ENCODE peak calls at places on chromosomes 1 and 21, in four cellular contexts. H, W, D and S are unnamed samples.
A peak's percentile ranks its signal among the peaks of the same experiment; 100 is the strongest.

GRCh38 chr1:62435231-62436038 is 1.4 kb upstream of the USP1 start:
- DNase-seq in H (no peak), W (no peak), D (no peak), S (peak; percentile 51)

GRCh38 chr1:21665711-21666571 is 3.2 kb downstream of the RAP1GAP start:
- DNase-seq in H (no peak), D (no peak), W (no peak), S (no peak)

GRCh38 chr1:242738702-242739225 is 214.3 kb upstream of the PLD5 start:
- DNase-seq in W (no peak), D (no peak), H (no peak), S (no peak)

GRCh38 chr1:201112173-201112731 is at the start of gene CACNA1S:
- DNase-seq in W (no peak), D (peak; percentile 53), H (no peak), S (no peak)

GRCh38 chr21:16976132-16976666 is 536.6 kb upstream of the CXADR start:
- DNase-seq in D (no peak), W (no peak), H (no peak), S (no peak)

GRCh38 chr1:42765271-42765670 is 1.6 kb downstream of the P3H1 start:
- DNase-seq in W (no peak), H (no peak), D (no peak), S (no peak)

GRCh38 chr1:46171872-46172271 is 3.0 kb upstream of the TSPAN1 start:
- DNase-seq in D (no peak), H (peak; percentile 58), W (no peak), S (peak; percentile 61)

GRCh38 chr1:201917362-201918033 is 28.8 kb downstream of the SHISA4 start:
- DNase-seq in W (peak; percentile 60), D (no peak), H (peak; percentile 61), S (no peak)

GRCh38 chr1:25952851-25953401 is 44.9 kb downstream of the PAFAH2 start:
- DNase-seq in D (no peak), H (no peak), W (no peak), S (no peak)

DNA sequence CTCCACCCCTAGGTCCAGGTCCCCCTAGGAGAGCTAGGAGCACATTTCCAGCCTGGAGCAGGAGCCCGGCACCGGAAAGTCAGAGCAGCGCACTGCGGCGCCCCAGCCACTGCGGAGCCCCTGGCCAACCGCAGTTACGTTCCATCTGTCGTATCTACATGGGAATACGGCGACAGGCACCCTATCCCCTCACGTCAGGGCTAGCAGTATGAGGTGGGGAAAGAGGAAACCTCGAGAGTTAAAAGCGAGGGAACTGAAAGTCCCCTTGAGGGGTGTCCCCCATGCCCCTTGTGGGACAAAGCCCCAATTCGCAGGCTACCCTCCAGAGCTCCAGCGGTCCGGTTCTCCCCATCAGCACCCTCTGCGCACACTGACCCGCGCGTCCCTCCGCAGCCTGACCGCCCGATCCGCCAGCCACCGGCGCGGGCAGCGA is 995 bp downstream of the COLGALT2 start:
- DNase-seq in D (peak; percentile 69), W (no peak), H (no peak), S (no peak)
- H3K4me3 ChIP-seq in D (peak overlapping the region; percentile 66), W (peak overlapping the region; percentile 80), H (peak overlapping the region; percentile 57), S (no peak overlapping the region)

GRCh38 chr1:228090613-228091081 is 8.1 kb downstream of the ARF1 start:
- DNase-seq in H (no peak), D (no peak), W (no peak), S (no peak)
- H3K9me3 ChIP-seq in H (no peaks in the 10 kb centered on the region), D (no peaks in the 10 kb centered on the region), W (peaks cover 9% of the 10 kb centered on the region), S (peaks cover 8% of the 10 kb centered on the region)

DNA sequence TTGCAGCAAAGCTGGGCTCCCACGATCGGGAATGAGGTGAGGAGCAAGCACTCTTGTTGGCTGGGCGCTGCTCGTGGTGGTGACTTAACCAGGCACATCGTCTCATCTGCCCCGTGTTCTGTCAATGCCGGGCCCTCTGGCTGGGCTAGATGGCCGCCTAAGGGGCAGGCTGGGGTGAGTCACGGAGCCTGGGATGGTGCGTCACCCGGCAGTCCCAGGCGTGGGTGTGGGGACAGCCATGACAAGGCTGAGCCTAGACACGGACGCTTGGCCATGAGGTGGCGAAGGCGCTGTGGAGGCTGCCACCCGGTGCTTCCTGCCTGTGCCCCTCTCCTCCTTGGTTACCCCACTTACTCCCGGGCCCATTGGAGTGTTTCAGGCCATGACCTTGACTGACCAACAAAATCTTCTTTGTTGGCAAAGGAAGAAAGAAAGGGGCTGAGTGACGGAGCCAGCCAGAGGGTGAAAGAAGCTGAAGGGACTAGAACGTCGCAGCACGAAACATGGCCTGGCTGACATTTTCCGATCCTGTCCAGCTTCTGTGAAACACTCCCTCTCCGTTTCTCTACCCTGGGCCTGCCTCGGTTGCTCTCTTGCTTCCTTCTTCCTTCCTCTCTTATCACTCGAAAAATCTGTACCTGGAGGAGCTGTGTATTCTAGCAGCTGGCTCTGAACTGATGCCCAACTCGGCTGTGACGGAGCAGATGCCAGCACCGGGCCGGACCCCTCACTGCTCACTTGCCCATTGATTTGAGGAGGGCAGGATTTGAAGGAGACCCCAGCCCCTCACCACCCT is 596 bp downstream of the CD247 start:
- DNase-seq in W (no peak), H (no peak), D (no peak), S (peak; percentile 40)
- TF ChIP-seq CTCF in W (no peak), H (no peak), D (no peak), S (no peak)

GRCh38 chr1:114035304-114035700 is 56.0 kb downstream of the OLFML3 start:
- DNase-seq in W (no peak), H (no peak), D (no peak), S (no peak)

GRCh38 chr1:114033219-114033706 is 54.0 kb downstream of the OLFML3 start:
- DNase-seq in W (no peak), H (no peak), D (peak; percentile 70), S (no peak)

GRCh38 chr1:114033961-114034360 is 54.7 kb downstream of the OLFML3 start:
- DNase-seq in W (no peak), D (no peak), H (no peak), S (no peak)

GRCh38 chr1:114032271-114033218 is 53.3 kb downstream of the OLFML3 start:
- DNase-seq in W (no peak), D (no peak), H (peak; percentile 88), S (no peak)

GRCh38 chr1:114034561-114035303 is 55.5 kb downstream of the OLFML3 start:
- DNase-seq in H (no peak), W (no peak), D (no peak), S (no peak)
- H3K4me3 ChIP-seq in H (no peak overlapping the region), W (no peak overlapping the region), D (no peak overlapping the region), S (no peak overlapping the region)